ENCODE peak calls at places on chromosomes 12 and 14, in four cellular contexts. L is fibroblast of lung, E is right lobe of liver, N is tibial nerve. D is an unnamed sample.

GRCh38 chr12:46998811-46999368 is 80.5 kb upstream of the PCED1B start:
- DNase-seq in L (peak), E (no peak), N (no peak), D (no peak)

GRCh38 chr12:55642275-55643068 is 5.8 kb downstream of the OR10P1 start:
- DNase-seq in L (no peak), E (no peak), N (no peak), D (no peak)

GRCh38 chr12:116528067-116528466 is 31.1 kb upstream of the MAP1LC3B2 start:
- DNase-seq in L (peak), E (no peak), N (no peak), D (no peak)

GRCh38 chr14:101591121-101591520 is 29.8 kb downstream of the DIO3 start:
- DNase-seq in L (peak), E (peak), N (no peak), D (no peak)

GRCh38 chr12:14999421-15000047 is 26.7 kb downstream of the PDE6H start:
- DNase-seq in L (peak), E (no peak), N (no peak), D (no peak)

GRCh38 chr12:132803883-132804282 is 24.8 kb downstream of the GOLGA3 start:
- DNase-seq in L (peak), E (no peak), N (no peak), D (no peak)

GRCh38 chr14:92397140-92397815 is 74.3 kb downstream of the SLC24A4 start:
- DNase-seq in L (peak), E (no peak), N (no peak), D (no peak)

GRCh38 chr12:80702889-80703605 is 4.4 kb upstream of the MYF6 start:
- DNase-seq in L (peak), E (peak), N (no peak), D (no peak)

GRCh38 chr12:47079365-47079893 is at the start of gene PCED1B:
- DNase-seq in L (peak), E (peak), N (peak), D (no peak)

GRCh38 chr12:55470088-55470830 is at the start of gene OR6C70:
- DNase-seq in L (no peak), E (no peak), N (no peak), D (no peak)

GRCh38 chr12:85280984-85281946 is 1.2 kb downstream of the ALX1 start:
- DNase-seq in L (peak), E (no peak), N (no peak), D (no peak)

GRCh38 chr14:66471584-66471983 is 14.6 kb upstream of the CCDC196 start:
- DNase-seq in L (no peak), E (no peak), N (no peak), D (no peak)

GRCh38 chr14:105871590-105871989 is 345.2 kb downstream of the TMEM121 start:
- DNase-seq in L (no peak), E (no peak), N (no peak), D (no peak)

GRCh38 chr14:27845241-27845850 is 921.2 kb upstream of the FOXG1 start:
- DNase-seq in L (no peak), E (no peak), N (no peak), D (no peak)

GRCh38 chr12:80187660-80188090 is 88.3 kb downstream of the OTOGL start:
- DNase-seq in L (peak), E (no peak), N (no peak), D (no peak)

GRCh38 chr12:48184549-48184922 is 1.1 kb downstream of the CCDC184 start:
- DNase-seq in L (no peak), E (no peak), N (no peak), D (peak)

GRCh38 chr12:28711411-28711810 is 437.7 kb upstream of the FAR2 start:
- DNase-seq in L (peak), E (no peak), N (no peak), D (no peak)

GRCh38 chr12:121337416-121337815 is 14.8 kb downstream of the ANAPC5 start:
- DNase-seq in L (no peak), E (peak), N (no peak), D (no peak)

GRCh38 chr12:124390442-124391116 is 95.7 kb downstream of the RFLNA start:
- DNase-seq in L (peak), E (no peak), N (no peak), D (peak)

GRCh38 chr12:104480826-104481457 is 24.2 kb downstream of the CHST11 start:
- DNase-seq in L (peak), E (peak), N (no peak), D (no peak)

GRCh38 chr12:10101042-10101579 is 2.3 kb upstream of the CLEC1A start:
- DNase-seq in L (peak), E (no peak), N (no peak), D (no peak)

GRCh38 chr12:120110550-120111501 is 5.7 kb downstream of the RAB35 start:
- DNase-seq in L (no peak), E (peak), N (no peak), D (no peak)

GRCh38 chr14:105889666-105890473 is 363.5 kb downstream of the TMEM121 start:
- DNase-seq in L (no peak), E (peak), N (peak), D (no peak)

GRCh38 chr12:56510786-56511185 is 10.8 kb upstream of the RBMS2 start:
- DNase-seq in L (no peak), E (no peak), N (no peak), D (no peak)

GRCh38 chr12:89236748-89237428 is 115.4 kb downstream of the DUSP6 start:
- DNase-seq in L (peak), E (no peak), N (no peak), D (no peak)

GRCh38 chr14:90305176-90305601 is 26.6 kb downstream of the NRDE2 start:
- DNase-seq in L (no peak), E (no peak), N (no peak), D (no peak)

GRCh38 chr14:90302529-90303303 is 29.0 kb downstream of the NRDE2 start:
- DNase-seq in L (no peak), E (no peak), N (no peak), D (no peak)

GRCh38 chr14:90301122-90301521 is 30.6 kb downstream of the NRDE2 start:
- DNase-seq in L (no peak), E (peak), N (no peak), D (no peak)

GRCh38 chr14:90301580-90302181 is 30.1 kb downstream of the NRDE2 start:
- DNase-seq in L (peak), E (peak), N (no peak), D (no peak)

GRCh38 chr14:90303382-90303943 is 28.3 kb downstream of the NRDE2 start:
- DNase-seq in L (no peak), E (no peak), N (no peak), D (no peak)
- H3K27ac ChIP-seq in L (no peak), E (no peak), N (no peak), D (no peak)

GRCh38 chr14:33754264-33754663 is 196.6 kb downstream of the EGLN3 start:
- DNase-seq in L (peak), E (no peak), N (no peak), D (no peak)
- H3K27ac ChIP-seq in L (no peak), E (no peak), N (no peak), D (no peak)

GRCh38 chr12:50659260-50659659 is 104.6 kb upstream of the ATF1 start:
- DNase-seq in L (no peak), E (no peak), N (no peak), D (no peak)

GRCh38 chr12:50662121-50662480 is 101.8 kb upstream of the ATF1 start:
- DNase-seq in L (no peak), E (no peak), N (no peak), D (no peak)

GRCh38 chr12:50661300-50662120 is 102.4 kb upstream of the ATF1 start:
- DNase-seq in L (peak), E (no peak), N (no peak), D (no peak)

GRCh38 chr12:50660425-50660822 is 103.5 kb upstream of the ATF1 start:
- DNase-seq in L (no peak), E (no peak), N (no peak), D (no peak)

DNA sequence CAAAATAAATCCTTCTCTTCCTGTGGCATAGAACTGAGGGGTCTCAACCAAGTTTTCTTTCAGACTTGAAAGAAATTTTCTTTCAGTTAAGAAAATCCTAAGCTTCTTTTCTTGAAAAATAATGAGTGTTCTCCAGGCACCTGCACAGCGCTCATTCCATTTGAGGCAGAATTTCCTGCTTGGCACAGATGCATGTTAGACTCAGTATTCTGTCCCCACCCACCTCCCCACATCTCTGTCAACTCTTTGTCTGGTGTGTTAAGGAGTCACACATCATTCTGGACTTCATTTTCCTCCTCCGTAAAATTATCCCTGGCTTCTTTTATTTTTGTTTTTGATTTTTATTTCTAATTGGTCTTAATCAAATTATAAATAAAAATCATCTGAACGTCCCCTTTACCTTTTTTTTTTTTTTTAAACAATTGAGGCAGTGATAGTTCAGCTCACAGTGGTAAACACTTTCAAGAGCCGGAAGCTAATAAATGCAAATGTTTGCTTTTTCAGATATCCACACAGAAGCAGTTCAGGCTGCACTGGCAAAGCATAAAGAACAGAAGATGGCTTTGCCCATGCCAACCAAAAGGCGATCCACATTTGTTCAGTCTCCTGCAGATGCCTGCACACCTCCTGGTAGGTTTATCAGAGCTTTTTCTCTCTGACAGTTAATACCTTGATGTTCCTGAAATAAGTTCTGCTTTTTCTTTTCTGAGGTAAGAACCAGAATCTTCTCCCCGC is 104.0 kb upstream of the ATF1 start:
- DNase-seq in L (no peak), E (no peak), N (no peak), D (no peak)
- H3K27ac ChIP-seq in L (no peak), E (no peak), N (no peak), D (peak)

DNA sequence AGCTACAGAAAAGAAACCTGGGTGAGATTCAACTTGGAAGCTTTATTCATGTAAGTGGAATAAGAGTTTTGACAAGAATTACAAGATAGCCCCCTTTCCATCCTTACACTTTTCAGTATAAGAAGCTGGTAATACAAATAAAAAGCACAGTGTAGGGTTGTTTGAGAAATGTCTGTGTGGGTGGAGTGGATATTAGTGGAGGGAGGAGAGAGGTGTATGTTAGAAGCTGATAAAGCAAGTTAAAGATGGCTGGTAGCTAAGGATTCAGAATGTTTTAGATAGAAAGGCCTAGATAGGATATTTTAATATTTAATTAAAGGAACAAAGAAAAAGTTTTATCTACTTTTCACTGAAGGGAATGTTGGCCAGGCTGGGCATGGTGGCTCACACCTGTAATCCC is 12.5 kb downstream of the CFAP54 start:
- DNase-seq in L (no peak), E (no peak), N (no peak), D (no peak)
- H3K27ac ChIP-seq in L (no peak), E (peak), N (peak), D (no peak)

DNA sequence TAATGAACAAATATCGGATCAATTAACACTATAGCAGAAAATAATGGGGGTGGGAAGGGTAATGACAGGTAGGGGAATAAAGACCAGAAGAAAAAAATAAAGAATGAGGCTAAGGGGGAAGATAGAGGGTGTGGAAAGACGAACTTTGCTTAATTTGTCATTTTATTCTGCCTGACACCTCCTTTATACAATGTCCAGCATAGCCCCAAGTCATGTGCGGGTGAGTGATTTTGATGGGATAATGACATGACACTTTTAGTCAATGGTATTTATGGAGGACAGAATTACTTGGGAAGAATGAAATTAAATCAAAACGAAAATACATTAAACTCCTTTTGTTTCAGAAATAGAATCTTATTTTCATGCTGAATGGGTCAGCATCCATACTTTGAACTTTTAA is 20.5 kb upstream of the IFNG-AS1 start:
- DNase-seq in L (no peak), E (no peak), N (no peak), D (no peak)
- H3K27ac ChIP-seq in L (no peak), E (no peak), N (no peak), D (no peak)

DNA sequence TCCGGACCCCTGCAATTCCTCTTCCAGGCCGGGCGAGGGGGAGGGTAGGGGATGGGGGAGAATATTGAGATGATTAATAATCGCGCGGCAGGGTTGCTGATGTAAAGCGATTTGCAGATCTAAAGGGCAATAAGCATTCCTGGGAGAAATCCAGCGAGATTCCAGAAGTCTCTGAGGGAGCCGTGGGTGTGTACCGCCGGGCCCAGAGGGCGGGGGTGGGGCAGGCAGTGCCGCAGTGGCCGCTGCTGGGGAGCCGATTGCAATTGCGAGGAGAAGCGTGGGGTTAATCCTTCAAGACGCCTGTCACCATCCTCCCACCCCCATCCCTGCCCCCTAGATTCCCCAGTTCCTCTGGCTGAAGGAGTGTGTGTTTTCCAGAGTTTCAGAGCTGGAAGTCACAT is 16.4 kb downstream of the FOS start:
- DNase-seq in L (peak), E (peak), N (peak), D (peak)
- H3K27ac ChIP-seq in L (peak), E (peak), N (peak), D (peak)

DNA sequence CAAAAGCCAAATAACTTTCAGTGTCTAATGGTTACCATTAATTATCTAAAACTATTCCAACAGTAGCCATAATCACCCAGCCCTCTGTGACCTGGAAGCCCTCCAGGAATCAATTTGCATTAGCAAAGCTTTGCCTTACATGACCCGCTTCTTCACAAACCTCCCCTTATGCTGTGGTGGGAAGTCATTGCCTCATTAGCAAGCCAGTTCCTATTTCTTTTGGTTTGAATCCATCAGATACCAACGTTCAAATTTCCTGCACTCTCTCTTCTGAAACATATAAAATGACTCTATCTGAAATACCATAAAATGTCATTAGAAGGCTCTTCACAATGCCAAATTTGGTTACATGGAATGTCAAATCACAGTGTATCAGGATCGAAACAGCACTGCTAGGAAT is 268.3 kb upstream of the PRKD1 start:
- DNase-seq in L (peak), E (no peak), N (no peak), D (no peak)
- H3K27ac ChIP-seq in L (no peak), E (no peak), N (no peak), D (no peak)

DNA sequence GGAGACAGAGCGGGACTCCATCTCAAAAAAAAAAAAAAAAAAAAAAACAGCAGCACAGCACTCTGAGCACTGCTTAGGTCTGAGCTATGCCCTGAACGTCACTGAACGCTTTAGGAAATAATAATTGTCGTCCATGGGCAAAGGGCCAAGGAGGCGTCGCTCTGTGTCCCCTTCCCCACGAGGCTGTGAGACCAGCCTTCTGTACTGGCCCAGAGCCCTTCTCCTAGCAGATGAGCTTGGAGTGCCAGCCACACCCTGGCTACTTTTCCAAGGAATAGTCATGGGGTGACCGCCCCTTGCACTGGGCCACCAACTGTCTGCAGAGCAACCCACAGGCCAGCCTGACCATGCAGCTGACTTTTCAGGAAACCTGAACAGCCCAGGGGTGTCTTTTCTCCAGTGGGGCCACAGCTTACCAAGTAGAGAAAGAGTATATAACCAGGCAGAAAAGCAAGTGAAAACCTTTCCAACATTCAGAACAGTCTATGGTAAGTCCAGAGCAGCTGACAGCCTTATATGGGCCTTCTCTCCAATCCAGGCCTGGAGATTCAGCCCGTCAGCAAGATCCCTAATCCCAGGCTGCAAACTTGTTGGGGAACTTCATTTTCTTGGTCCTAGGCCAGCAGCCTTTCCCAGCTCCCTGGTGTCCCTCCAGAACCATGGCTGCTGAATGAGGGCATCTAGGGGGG is 28.5 kb downstream of the CD9 start:
- DNase-seq in L (no peak), E (no peak), N (no peak), D (no peak)
- H3K27ac ChIP-seq in L (peak), E (no peak), N (peak), D (peak)

GRCh38 chr12:3295225-3295624 is 195.8 kb upstream of the PRMT8 start:
- DNase-seq in L (no peak), E (no peak), N (no peak), D (no peak)
- H3K27ac ChIP-seq in L (no peak), E (no peak), N (no peak), D (no peak)

GRCh38 chr12:59401862-59402261 is 194.0 kb upstream of the SLC16A7 start:
- DNase-seq in L (no peak), E (no peak), N (no peak), D (no peak)
- H3K27ac ChIP-seq in L (no peak), E (no peak), N (no peak), D (no peak)

D was measured in substantia nigra.